ENCODE peak calls at places on chromosomes 13 and 19, in nine cellular contexts. I is stimulated activated CD4-positive, alpha-beta T cell treated with anti-CD3 and anti-CD28 coated beads, Interleukin-12 subunit alpha, Interleukin-12 subunit beta, amount 100 ng/mL, for 4 hours; E is myocyte; V is adrenal gland; Z is neural progenitor cell; F is IMR-90; N is RPMI7951; B is T-helper 2 cell; Y is ovary. D is an unnamed sample.

GRCh38 chr19:18443831-18444230 is 5.9 kb upstream of the ISYNA1 start:
- DNase-seq in Y (no peak), V (no peak), I (no peak), Z (no peak), B (no peak), N (no peak), E (peak), F (no peak), D (no peak)

GRCh38 chr13:106096661-106097092 is 438.8 kb downstream of the EFNB2 start:
- DNase-seq in Z (no peak), B (no peak), F (no peak), E (no peak), N (no peak), V (no peak), I (no peak), Y (no peak), D (no peak)

GRCh38 chr19:31126236-31126635 is 223.0 kb downstream of the TSHZ3 start:
- DNase-seq in I (no peak), F (no peak), Z (no peak), B (no peak), V (no peak), Y (no peak), E (no peak), N (peak), D (no peak)

GRCh38 chr19:43779820-43780219 is 953 bp downstream of the KCNN4 start:
- DNase-seq in N (peak), V (no peak), Y (no peak), E (no peak), B (no peak), F (no peak), I (no peak), Z (no peak), D (peak)

GRCh38 chr13:28022848-28023518 is 34.5 kb upstream of the URAD start:
- DNase-seq in N (no peak), V (no peak), F (peak), B (no peak), Z (peak), Y (no peak), E (peak), I (no peak), D (no peak)

GRCh38 chr13:79485014-79485441 is 4.1 kb downstream of the NDFIP2 start:
- DNase-seq in B (no peak), F (peak), V (no peak), E (peak), N (peak), Z (no peak), I (no peak), Y (no peak), D (no peak)

GRCh38 chr19:5086232-5086631 is 117.3 kb downstream of the KDM4B start:
- DNase-seq in F (no peak), V (no peak), Y (no peak), N (no peak), E (no peak), I (no peak), B (no peak), Z (no peak), D (no peak)

GRCh38 chr13:98752111-98752941 is at the start of gene SLC15A1:
- DNase-seq in Z (peak), E (no peak), F (no peak), N (no peak), V (no peak), B (no peak), Y (no peak), I (no peak), D (no peak)

GRCh38 chr13:51221674-51222509 is at the start of gene FAM124A:
- DNase-seq in V (peak), N (peak), E (peak), Y (peak), F (peak), Z (peak), B (no peak), I (peak), D (peak)

GRCh38 chr19:17385878-17386611 is 8.0 kb downstream of the CCDC194 start:
- DNase-seq in V (peak), Y (peak), E (peak), N (peak), F (peak), Z (peak), I (peak), B (peak), D (peak)

GRCh38 chr13:26280295-26280694 is 26.4 kb downstream of the CDK8 start:
- DNase-seq in B (no peak), E (no peak), V (no peak), Y (no peak), Z (no peak), I (no peak), F (peak), N (peak), D (no peak)

GRCh38 chr13:41652735-41653361 is 195.5 kb downstream of the RGCC start:
- DNase-seq in Y (no peak), N (peak), I (peak), F (peak), B (no peak), E (peak), Z (peak), V (peak), D (peak)